ENCODE peak calls at places on chromosome 4, in nine cellular contexts. I is A549, R is Panc1, G is epithelial cell of esophagus, A is fibroblast of mammary gland, F is cardiac muscle cell, M is endothelial cell of umbilical vein, D is HepG2, B is astrocyte of the spinal cord. Z is an unnamed sample.
A peak's percentile ranks its signal among the peaks of the same experiment; 100 is the strongest.

GRCh38 chr4:41320786-41321185 is 64.1 kb downstream of the UCHL1 start:
- DNase-seq in I (no peak), R (no peak), G (no peak), A (no peak), F (no peak), M (no peak), D (no peak), B (no peak), Z (no peak)

GRCh38 chr4:139968831-139969230 is 185.2 kb downstream of the MAML3 start:
- DNase-seq in I (no peak), R (no peak), G (no peak), A (no peak), F (no peak), M (no peak), D (no peak), B (no peak), Z (no peak)

GRCh38 chr4:148007303-148007702 is 275.4 kb downstream of the ARHGAP10 start:
- DNase-seq in I (peak; percentile 85), R (peak; percentile 39), G (peak; percentile 99), A (peak; percentile 100), F (peak; percentile 94), M (peak; percentile 87), D (no peak), B (peak; percentile 96), Z (no peak)

GRCh38 chr4:85474818-85475630 is at the start of gene ARHGAP24:
- DNase-seq in I (peak; percentile 91), R (no peak), G (peak; percentile 97), A (peak; percentile 99), F (peak; percentile 99), M (peak; percentile 76), D (peak; percentile 95), B (peak; percentile 96), Z (peak; percentile 62)

GRCh38 chr4:147492761-147493160 is 11.9 kb downstream of the EDNRA start:
- DNase-seq in I (no peak), R (no peak), G (no peak), A (peak; percentile 85), F (peak; percentile 88), M (peak; percentile 36), D (no peak), B (peak; percentile 82), Z (no peak)

GRCh38 chr4:88158360-88159136 is at the start of gene ABCG2:
- DNase-seq in I (peak; percentile 62), R (no peak), G (peak; percentile 68), A (peak; percentile 59), F (peak; percentile 49), M (peak; percentile 72), D (peak; percentile 16), B (peak; percentile 44), Z (no peak)

GRCh38 chr4:80171251-80171650 is 26.1 kb upstream of the PRDM8 start:
- DNase-seq in I (no peak), R (no peak), G (peak; percentile 30), A (peak; percentile 80), F (peak; percentile 76), M (no peak), D (no peak), B (peak; percentile 37), Z (no peak)

GRCh38 chr4:156581693-156582092 is 389.9 kb downstream of the PDGFC start:
- DNase-seq in I (no peak), R (no peak), G (no peak), A (no peak), F (no peak), M (peak; percentile 51), D (no peak), B (peak; percentile 36), Z (no peak)

GRCh38 chr4:610411-611261 is 14.7 kb upstream of the PDE6B start:
- DNase-seq in I (peak; percentile 26), R (peak; percentile 27), G (peak; percentile 93), A (peak; percentile 76), F (peak; percentile 11), M (no peak), D (no peak), B (peak; percentile 4), Z (no peak)

GRCh38 chr4:183797041-183797444 is 108.1 kb upstream of the STOX2 start:
- DNase-seq in I (peak; percentile 50), R (no peak), G (peak; percentile 17), A (no peak), F (no peak), M (no peak), D (no peak), B (no peak), Z (no peak)

GRCh38 chr4:121053601-121054143 is 18.7 kb downstream of the NDNF start:
- DNase-seq in I (no peak), R (no peak), G (peak; percentile 73), A (peak; percentile 40), F (no peak), M (no peak), D (no peak), B (peak; percentile 38), Z (no peak)

GRCh38 chr4:166400270-166400894 is 527.3 kb downstream of the TLL1 start:
- DNase-seq in I (no peak), R (no peak), G (no peak), A (no peak), F (no peak), M (no peak), D (no peak), B (no peak), Z (no peak)

GRCh38 chr4:107935246-107935645 is 3.9 kb downstream of the CYP2U1 start:
- DNase-seq in I (no peak), R (no peak), G (no peak), A (no peak), F (peak; percentile 41), M (no peak), D (no peak), B (no peak), Z (no peak)

GRCh38 chr4:107930821-107931774 is at the start of gene CYP2U1:
- DNase-seq in I (peak; percentile 68), R (peak; percentile 15), G (peak; percentile 72), A (peak; percentile 63), F (peak; percentile 84), M (peak; percentile 87), D (peak; percentile 68), B (peak; percentile 76), Z (no peak)

GRCh38 chr4:107937040-107937439 is 5.7 kb downstream of the CYP2U1 start:
- DNase-seq in I (no peak), R (no peak), G (no peak), A (no peak), F (no peak), M (no peak), D (no peak), B (no peak), Z (no peak)

GRCh38 chr4:107931775-107932321 is 499 bp downstream of the CYP2U1 start:
- DNase-seq in I (no peak), R (no peak), G (no peak), A (no peak), F (no peak), M (no peak), D (no peak), B (no peak), Z (no peak)
- TF ChIP-seq CTCF in I (no peak), R (no peak), G (no peak), A (no peak), F (no peak), M (no peak), D (no peak), B (no peak), Z (no peak)

GRCh38 chr4:3408793-3409330 is 32.9 kb upstream of the HGFAC start:
- DNase-seq in I (no peak), R (no peak), G (no peak), A (no peak), F (no peak), M (no peak), D (no peak), B (no peak), Z (no peak)
- H3K4me3 ChIP-seq in I (no peak overlapping the region), R (no peak overlapping the region), G (no peak overlapping the region), A (no peak overlapping the region), F (no peak overlapping the region), M (no peak overlapping the region), D (no peak overlapping the region), B (no peak overlapping the region), Z (no peak overlapping the region)

GRCh38 chr4:113256946-113257345 is 207.5 kb downstream of the ANK2 start:
- DNase-seq in I (no peak), R (no peak), G (peak; percentile 68), A (peak; percentile 80), F (peak; percentile 16), M (no peak), D (no peak), B (no peak), Z (no peak)

GRCh38 chr4:113263274-113263673 is 213.8 kb downstream of the ANK2 start:
- DNase-seq in I (no peak), R (no peak), G (no peak), A (no peak), F (no peak), M (no peak), D (no peak), B (no peak), Z (no peak)

GRCh38 chr4:113255628-113256027 is 206.2 kb downstream of the ANK2 start:
- DNase-seq in I (no peak), R (no peak), G (no peak), A (no peak), F (no peak), M (no peak), D (no peak), B (no peak), Z (no peak)

DNA sequence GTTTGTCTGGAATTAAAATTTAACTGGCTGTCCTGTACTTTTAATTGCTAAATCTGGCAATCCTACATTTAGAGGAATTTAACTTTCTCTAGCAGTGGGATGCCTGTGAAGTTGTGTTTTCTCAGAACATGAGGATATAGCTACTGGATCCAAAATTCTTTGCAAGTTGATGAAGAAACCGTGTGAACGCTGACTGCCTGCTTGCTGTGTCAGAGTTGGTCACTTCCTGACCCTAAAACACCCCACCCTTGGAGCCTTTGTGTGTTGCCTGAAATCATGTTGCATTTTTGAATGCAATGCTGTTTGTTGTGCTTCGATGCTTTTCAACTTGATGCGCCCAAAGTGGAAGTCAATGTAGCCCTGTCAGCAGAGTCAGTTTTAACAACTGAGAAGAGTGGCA is 211.2 kb downstream of the ANK2 start:
- DNase-seq in I (no peak), R (no peak), G (peak; percentile 17), A (peak; percentile 30), F (no peak), M (no peak), D (no peak), B (no peak), Z (no peak)
- TF ChIP-seq CTCF in I (no peak), R (no peak), G (no peak), A (no peak), F (no peak), M (no peak), D (no peak), B (no peak), Z (no peak)

GRCh38 chr4:40199999-40200880 is 3.4 kb downstream of the RHOH start:
- DNase-seq in I (no peak), R (no peak), G (no peak), A (peak; percentile 54), F (no peak), M (no peak), D (no peak), B (peak; percentile 55), Z (peak; percentile 93)

GRCh38 chr4:40200881-40201797 is 4.3 kb downstream of the RHOH start:
- DNase-seq in I (peak; percentile 46), R (no peak), G (peak; percentile 31), A (peak; percentile 52), F (no peak), M (no peak), D (no peak), B (no peak), Z (no peak)

GRCh38 chr4:40196724-40197281 is at the start of gene RHOH:
- DNase-seq in I (no peak), R (no peak), G (no peak), A (no peak), F (no peak), M (no peak), D (no peak), B (no peak), Z (peak; percentile 88)

GRCh38 chr4:40197879-40198689 is 1.3 kb downstream of the RHOH start:
- DNase-seq in I (no peak), R (no peak), G (no peak), A (no peak), F (no peak), M (no peak), D (no peak), B (no peak), Z (no peak)

GRCh38 chr4:40199179-40199670 is 2.4 kb downstream of the RHOH start:
- DNase-seq in I (no peak), R (no peak), G (no peak), A (no peak), F (no peak), M (no peak), D (no peak), B (no peak), Z (no peak)
- H3K4me3 ChIP-seq in I (no peak overlapping the region), R (no peak overlapping the region), G (no peak overlapping the region), A (no peak overlapping the region), F (no peak overlapping the region), M (no peak overlapping the region), D (no peak overlapping the region), B (no peak overlapping the region), Z (peak overlapping the region; percentile 97)

Z was measured in GM12864.